ENCODE peak calls at places on chromosome 22, in four cellular contexts. R, L, C and F are unnamed samples.

GRCh38 chr22:19477321-19478085 is 1.5 kb downstream of the UFD1 start:
- DNase-seq in R (peak), L (no peak), C (no peak), F (no peak)

GRCh38 chr22:44179989-44180705 is 578 bp upstream of the PARVG start:
- DNase-seq in R (no peak), L (no peak), C (no peak), F (no peak)

GRCh38 chr22:37470087-37470445 is 16.1 kb downstream of the MFNG start:
- DNase-seq in R (no peak), L (no peak), C (no peak), F (no peak)

GRCh38 chr22:24176630-24177029 is 4.7 kb upstream of the SUSD2 start:
- DNase-seq in R (no peak), L (no peak), C (no peak), F (no peak)

GRCh38 chr22:49148895-49149418 is 678.7 kb downstream of the BRD1 start:
- DNase-seq in R (no peak), L (no peak), C (no peak), F (no peak)

GRCh38 chr22:38032681-38033521 is 24.3 kb upstream of the PICK1 start:
- DNase-seq in R (peak), L (no peak), C (no peak), F (no peak)

GRCh38 chr22:36374603-36375024 is 13.2 kb downstream of the MYH9 start:
- DNase-seq in R (peak), L (no peak), C (peak), F (no peak)

GRCh38 chr22:20015971-20016733 is 471 bp downstream of the ARVCF start:
- DNase-seq in R (no peak), L (peak), C (peak), F (peak)

GRCh38 chr22:17087176-17088131 is 2.7 kb downstream of the IL17RA start:
- DNase-seq in R (peak), L (no peak), C (no peak), F (no peak)

GRCh38 chr22:42343551-42344081 is 73.2 kb upstream of the TCF20 start:
- DNase-seq in R (no peak), L (no peak), C (no peak), F (peak)

GRCh38 chr22:48923165-48923875 is 904.4 kb downstream of the BRD1 start:
- DNase-seq in R (no peak), L (no peak), C (no peak), F (no peak)

GRCh38 chr22:19896665-19897355 is 42.1 kb upstream of the GNB1L start:
- DNase-seq in R (no peak), L (peak), C (no peak), F (no peak)

GRCh38 chr22:26893711-26894110 is 236.3 kb downstream of the MIAT start:
- DNase-seq in R (no peak), L (no peak), C (no peak), F (no peak)

GRCh38 chr22:48944433-48944755 is 883.3 kb downstream of the BRD1 start:
- DNase-seq in R (no peak), L (no peak), C (no peak), F (no peak)

GRCh38 chr22:32325811-32326237 is 31.8 kb upstream of the RFPL3 start:
- DNase-seq in R (no peak), L (no peak), C (no peak), F (no peak)

GRCh38 chr22:17501679-17502285 is 61.5 kb upstream of the SLC25A18 start:
- DNase-seq in R (peak), L (peak), C (peak), F (peak)

GRCh38 chr22:24217384-24217783 is 27.5 kb downstream of the GGT5 start:
- DNase-seq in R (no peak), L (no peak), C (no peak), F (no peak)

GRCh38 chr22:33455036-33455435 is 396.9 kb upstream of the SYN3 start:
- DNase-seq in R (no peak), L (no peak), C (no peak), F (no peak)

GRCh38 chr22:37896181-37896592 is 9.9 kb upstream of the MICALL1 start:
- DNase-seq in R (peak), L (no peak), C (peak), F (peak)

GRCh38 chr22:19194751-19195536 is 16.4 kb upstream of the SLC25A1 start:
- DNase-seq in R (no peak), L (no peak), C (no peak), F (no peak)

GRCh38 chr22:48585916-48586798 is 1241.5 kb downstream of the BRD1 start:
- DNase-seq in R (no peak), L (no peak), C (no peak), F (no peak)

GRCh38 chr22:24402460-24403192 is 24.8 kb upstream of the ADORA2A start:
- DNase-seq in R (peak), L (peak), C (peak), F (peak)

GRCh38 chr22:48340191-48340590 is 1487.5 kb downstream of the BRD1 start:
- DNase-seq in R (no peak), L (no peak), C (no peak), F (no peak)

GRCh38 chr22:17065433-17065832 is 19.4 kb upstream of the IL17RA start:
- DNase-seq in R (no peak), L (no peak), C (no peak), F (no peak)

GRCh38 chr22:48440673-48441552 is 1386.8 kb downstream of the BRD1 start:
- DNase-seq in R (no peak), L (no peak), C (no peak), F (no peak)

GRCh38 chr22:49042066-49042465 is 785.6 kb downstream of the BRD1 start:
- DNase-seq in R (no peak), L (no peak), C (no peak), F (no peak)

GRCh38 chr22:26632422-26633155 is 10.8 kb downstream of the CRYBA4 start:
- DNase-seq in R (no peak), L (no peak), C (no peak), F (no peak)

GRCh38 chr22:50303848-50304527 is 3.5 kb downstream of the PLXNB2 start:
- DNase-seq in R (no peak), L (no peak), C (peak), F (peak)

GRCh38 chr22:20585640-20586402 is 78.4 kb downstream of the MED15 start:
- DNase-seq in R (no peak), L (no peak), C (no peak), F (no peak)

GRCh38 chr22:49046000-49046545 is 781.6 kb downstream of the BRD1 start:
- DNase-seq in R (no peak), L (no peak), C (no peak), F (no peak)

GRCh38 chr22:32710896-32711295 is 90.6 kb upstream of the TIMP3 start:
- DNase-seq in R (no peak), L (no peak), C (no peak), F (no peak)

GRCh38 chr22:42281706-42282251 is 11.3 kb upstream of the TCF20 start:
- DNase-seq in R (no peak), L (no peak), C (no peak), F (no peak)

GRCh38 chr22:27719535-27720227 is 81.9 kb downstream of the MN1 start:
- DNase-seq in R (peak), L (peak), C (no peak), F (peak)

GRCh38 chr22:25645266-25645665 is 80.8 kb downstream of the GRK3 start:
- DNase-seq in R (peak), L (no peak), C (no peak), F (no peak)

GRCh38 chr22:20653012-20653794 is 120.7 kb upstream of the SERPIND1 start:
- DNase-seq in R (no peak), L (peak), C (no peak), F (no peak)

GRCh38 chr22:31652911-31653684 is 8.9 kb downstream of the PISD start:
- DNase-seq in R (no peak), L (no peak), C (no peak), F (no peak)

GRCh38 chr22:37425800-37426531 is 1.3 kb downstream of the ELFN2 start:
- DNase-seq in R (peak), L (no peak), C (no peak), F (no peak)

GRCh38 chr22:20131593-20131855 is at the start of gene ZDHHC8:
- DNase-seq in R (no peak), L (no peak), C (peak), F (peak)

GRCh38 chr22:22772396-22772795 is 115.2 kb upstream of the IGLL5 start:
- DNase-seq in R (no peak), L (no peak), C (no peak), F (no peak)

GRCh38 chr22:22773427-22773826 is 114.2 kb upstream of the IGLL5 start:
- DNase-seq in R (no peak), L (no peak), C (no peak), F (no peak)

GRCh38 chr22:22772883-22773282 is 114.7 kb upstream of the IGLL5 start:
- DNase-seq in R (no peak), L (no peak), C (no peak), F (no peak)

GRCh38 chr22:22776121-22776520 is 111.5 kb upstream of the IGLL5 start:
- DNase-seq in R (no peak), L (no peak), C (no peak), F (no peak)

DNA sequence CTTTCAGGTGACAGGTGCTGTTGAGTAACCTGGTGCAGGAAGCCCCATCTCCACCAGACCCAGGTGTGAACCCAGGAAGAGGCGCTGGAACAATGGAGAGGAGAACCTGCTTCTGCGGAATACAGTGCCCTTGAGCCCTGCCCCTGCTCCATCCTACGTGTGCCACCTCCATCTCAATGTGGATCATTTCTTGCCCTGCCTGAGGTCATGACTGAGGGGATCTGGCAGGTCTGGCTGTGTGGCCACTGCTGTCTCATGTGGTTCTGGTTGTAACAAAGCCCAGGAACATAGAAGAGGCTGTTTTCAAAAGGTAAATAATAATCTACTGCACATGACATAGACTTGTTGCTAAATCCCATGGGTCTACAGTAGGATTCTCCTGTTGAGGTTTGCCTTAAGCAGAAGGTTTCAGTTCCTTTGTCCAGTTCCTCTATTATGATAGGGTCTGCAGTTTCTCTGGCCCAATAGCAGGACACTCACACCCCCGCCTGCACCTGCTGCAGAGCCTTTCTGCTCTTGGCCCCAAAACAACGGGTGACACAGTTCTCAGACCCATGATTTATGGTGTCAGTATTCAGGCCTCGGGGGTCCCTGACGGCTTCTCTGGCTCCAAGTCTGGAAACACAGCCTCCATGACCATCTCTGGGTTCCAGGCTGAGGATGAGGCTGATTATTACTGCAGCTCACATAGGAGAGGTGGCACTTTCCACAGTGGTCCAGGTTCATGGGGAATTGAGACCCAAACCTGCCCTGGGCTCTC is 113.5 kb upstream of the IGLL5 start:
- DNase-seq in R (no peak), L (no peak), C (no peak), F (no peak)
- TF ChIP-seq CTCF in R (no peak), L (no peak), C (no peak), F (no peak)

DNA sequence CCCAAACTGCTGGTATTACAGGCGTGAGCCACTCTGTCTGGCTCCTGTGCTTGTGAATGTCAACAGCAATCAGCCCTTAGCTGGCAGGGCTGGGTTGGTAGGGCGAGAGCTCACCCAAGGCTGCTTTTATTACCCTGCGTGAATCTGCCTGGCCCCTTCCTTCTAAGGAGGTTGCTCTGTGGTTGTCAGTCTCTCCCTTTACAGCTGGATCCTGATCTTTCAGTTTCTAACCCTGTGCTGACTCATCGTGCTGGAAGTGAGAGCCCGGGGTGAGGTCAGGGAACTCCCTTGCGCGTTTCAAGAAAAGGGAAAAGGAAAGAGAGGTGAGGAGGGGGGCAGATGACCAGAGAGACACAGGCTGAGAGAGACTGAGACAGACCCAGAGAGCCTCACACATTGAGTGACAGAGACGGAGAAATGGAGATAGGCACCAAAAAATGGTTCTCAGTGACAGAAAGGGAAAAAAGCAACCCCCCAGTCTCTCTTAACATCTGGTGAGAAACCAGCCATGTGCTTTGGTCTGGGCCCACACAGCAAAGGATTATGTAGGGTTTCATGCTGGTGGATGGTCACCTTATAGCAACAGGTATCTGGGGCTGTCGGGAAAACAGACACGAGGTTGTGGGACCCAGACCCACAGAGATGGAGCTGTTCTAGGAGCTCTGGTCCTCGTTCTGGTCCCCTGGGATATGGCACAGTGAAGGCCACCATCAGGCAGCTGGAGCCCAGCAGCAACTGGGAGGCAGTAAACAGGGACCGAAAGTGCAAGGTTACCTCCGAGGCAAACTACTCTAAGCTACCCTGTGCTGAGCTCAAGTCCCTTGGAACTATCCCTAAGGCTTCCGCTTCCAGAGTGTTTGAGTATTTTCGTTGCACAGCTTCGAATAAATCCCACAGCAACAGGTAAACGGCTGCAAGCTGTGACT is 2.5 kb downstream of the TCN2 start:
- DNase-seq in R (peak), L (peak), C (peak), F (peak)
- TF ChIP-seq POLR2A in R (no peak), L (no peak), C (peak), F (no peak)

DNA sequence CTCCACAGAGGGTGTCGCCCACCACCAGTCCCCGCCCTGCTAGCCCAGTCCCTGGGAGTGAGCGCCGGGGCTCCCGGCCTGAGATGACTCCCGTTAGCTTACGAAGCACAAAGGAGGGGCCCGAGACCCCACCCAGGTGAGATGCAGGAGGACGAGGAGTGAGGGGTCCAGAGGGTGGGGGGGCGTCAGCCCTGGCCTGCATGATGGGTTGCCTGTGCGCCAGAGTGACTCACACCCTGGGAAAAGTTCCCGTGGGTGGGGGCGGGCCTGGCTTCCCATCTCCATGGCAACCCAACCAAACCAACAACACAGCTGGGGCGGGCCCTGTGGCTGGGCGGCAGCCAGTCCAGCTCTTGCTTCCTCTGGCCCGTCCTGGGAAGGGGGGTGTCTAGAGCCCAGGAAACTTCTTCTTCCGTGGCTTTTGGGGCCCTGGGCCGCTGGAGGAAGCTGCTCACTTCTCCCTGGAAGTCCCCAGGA is 4.5 kb downstream of the GAS2L1 start:
- DNase-seq in R (peak), L (peak), C (peak), F (peak)
- H3K4me3 ChIP-seq in R (no peak), L (no peak), C (no peak), F (no peak)

DNA sequence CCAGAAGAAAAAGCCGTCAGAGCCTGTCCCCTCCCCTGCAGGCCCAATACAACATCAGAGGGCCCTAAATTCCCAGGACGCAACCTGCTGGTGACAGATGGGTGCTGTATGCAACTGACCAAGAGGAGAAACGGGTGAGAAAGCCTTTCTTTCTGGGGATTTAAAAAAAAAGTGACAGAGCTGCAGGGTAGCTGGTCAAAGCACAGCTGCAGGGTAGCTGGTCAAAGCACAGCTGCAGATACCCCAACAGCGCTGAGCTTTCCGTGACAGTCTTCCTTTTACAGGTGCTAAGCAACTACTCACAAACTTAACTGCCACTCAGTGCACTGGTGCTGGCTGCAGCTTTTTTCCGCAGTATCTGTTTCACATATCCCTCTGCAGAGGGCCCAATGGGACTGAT is 17.8 kb downstream of the AP1B1 start:
- DNase-seq in R (no peak), L (no peak), C (no peak), F (no peak)
- TF ChIP-seq CTCF in R (no peak), L (no peak), C (no peak), F (no peak)

DNA sequence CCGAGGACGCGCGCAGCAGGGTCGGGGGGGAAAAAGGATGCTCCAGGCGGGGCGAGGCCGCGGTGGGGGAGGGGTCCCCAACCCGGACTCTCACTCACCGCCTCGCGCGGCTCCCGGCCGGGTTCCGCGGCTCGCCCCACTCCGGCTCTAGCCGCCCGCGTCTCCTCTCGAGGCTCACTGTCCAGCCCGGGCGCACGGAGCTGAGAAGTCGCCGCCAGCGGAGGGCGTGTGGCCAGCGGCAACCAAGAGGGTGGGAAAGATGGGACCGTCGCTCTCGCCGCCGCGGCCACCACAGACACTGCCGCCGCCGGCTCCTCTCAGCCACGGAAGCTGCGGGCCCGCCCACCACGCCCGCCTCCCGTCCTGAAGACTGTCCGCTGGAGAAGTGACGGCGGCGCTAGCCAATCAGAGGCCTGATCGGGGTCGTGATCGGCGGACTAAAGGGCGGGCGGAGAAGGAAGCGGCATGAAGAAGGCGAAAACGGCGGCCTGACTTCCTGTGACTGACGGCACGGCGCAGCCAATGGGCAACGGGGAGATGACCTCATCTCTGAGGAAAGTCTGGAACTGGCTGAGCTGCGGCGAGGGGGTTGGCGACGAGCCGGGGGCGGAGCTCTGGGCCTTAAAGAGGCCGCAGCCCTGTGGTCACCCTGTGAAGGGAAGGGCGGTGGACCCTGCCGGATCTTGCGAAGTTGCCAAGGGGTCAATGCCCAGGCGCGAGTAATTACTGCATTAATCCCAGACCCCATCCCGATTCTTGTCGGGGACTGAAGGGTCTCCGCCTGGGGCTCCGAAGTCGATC is at the start of gene MRTFA:
- DNase-seq in R (peak), L (peak), C (peak), F (peak)
- TF ChIP-seq POLR2A in R (peak), L (peak), C (peak), F (peak)